ENCODE peak calls at places on chromosomes 3 and 15, in seven cellular contexts. One of them, this sample, is unnamed.

GRCh38 chr3:146532406-146532805 is 12.0 kb downstream of the PLSCR1 start:
- DNase-seq in brain microvascular endothelial cell: no peak
- DNase-seq in GM23338: peak; percentile 20
- DNase-seq in adrenal gland: no peak
- DNase-seq in heart left ventricle: no peak
- DNase-seq in left ventricle myocardium inferior: no peak
- DNase-seq in HepG2: no peak
- DNase-seq in this sample: peak; percentile 10

GRCh38 chr3:159252772-159253384 is 451.0 kb downstream of the MFSD1 start:
- DNase-seq in heart left ventricle: no peak
- DNase-seq in HepG2: peak; percentile 10
- DNase-seq in left ventricle myocardium inferior: no peak
- DNase-seq in brain microvascular endothelial cell: peak; percentile 32
- DNase-seq in GM23338: peak; percentile 66
- DNase-seq in adrenal gland: no peak
- DNase-seq in this sample: peak; percentile 30

GRCh38 chr3:115146032-115146417 is 1.1 kb downstream of the ZBTB20 start:
- DNase-seq in heart left ventricle: no peak
- DNase-seq in brain microvascular endothelial cell: peak; percentile 76
- DNase-seq in adrenal gland: peak; percentile 69
- DNase-seq in left ventricle myocardium inferior: no peak
- DNase-seq in HepG2: peak; percentile 59
- DNase-seq in GM23338: peak; percentile 55
- DNase-seq in this sample: peak; percentile 19

GRCh38 chr15:78301326-78301725 is 1.9 kb upstream of the SKIC8 start:
- DNase-seq in adrenal gland: no peak
- DNase-seq in HepG2: no peak
- DNase-seq in heart left ventricle: no peak
- DNase-seq in left ventricle myocardium inferior: no peak
- DNase-seq in GM23338: no peak
- DNase-seq in brain microvascular endothelial cell: no peak
- DNase-seq in this sample: no peak

GRCh38 chr3:9638147-9638546 is 11.2 kb upstream of the MTMR14 start:
- DNase-seq in HepG2: no peak
- DNase-seq in left ventricle myocardium inferior: no peak
- DNase-seq in adrenal gland: no peak
- DNase-seq in heart left ventricle: no peak
- DNase-seq in GM23338: no peak
- DNase-seq in brain microvascular endothelial cell: no peak
- DNase-seq in this sample: no peak

GRCh38 chr3:134049676-134050075 is 20.0 kb upstream of the SLCO2A1 start:
- DNase-seq in adrenal gland: no peak
- DNase-seq in left ventricle myocardium inferior: no peak
- DNase-seq in GM23338: no peak
- DNase-seq in heart left ventricle: no peak
- DNase-seq in brain microvascular endothelial cell: no peak
- DNase-seq in HepG2: no peak
- DNase-seq in this sample: no peak

GRCh38 chr3:183779896-183780450 is 45.4 kb downstream of the MAP6D1 start:
- DNase-seq in GM23338: no peak
- DNase-seq in HepG2: no peak
- DNase-seq in heart left ventricle: no peak
- DNase-seq in left ventricle myocardium inferior: no peak
- DNase-seq in adrenal gland: no peak
- DNase-seq in brain microvascular endothelial cell: no peak
- DNase-seq in this sample: no peak

GRCh38 chr3:157594413-157594812 is 91.2 kb upstream of the VEPH1 start:
- DNase-seq in brain microvascular endothelial cell: no peak
- DNase-seq in heart left ventricle: no peak
- DNase-seq in left ventricle myocardium inferior: no peak
- DNase-seq in GM23338: peak; percentile 45
- DNase-seq in adrenal gland: no peak
- DNase-seq in HepG2: no peak
- DNase-seq in this sample: peak; percentile 10

GRCh38 chr3:135887220-135887619 is 78.3 kb upstream of the PPP2R3A start:
- DNase-seq in brain microvascular endothelial cell: no peak
- DNase-seq in heart left ventricle: no peak
- DNase-seq in HepG2: no peak
- DNase-seq in left ventricle myocardium inferior: no peak
- DNase-seq in adrenal gland: peak; percentile 59
- DNase-seq in GM23338: no peak
- DNase-seq in this sample: no peak

GRCh38 chr3:193552911-193553310 is 1.8 kb downstream of the ATP13A4 start:
- DNase-seq in HepG2: no peak
- DNase-seq in left ventricle myocardium inferior: no peak
- DNase-seq in adrenal gland: no peak
- DNase-seq in brain microvascular endothelial cell: no peak
- DNase-seq in GM23338: no peak
- DNase-seq in heart left ventricle: no peak
- DNase-seq in this sample: no peak

GRCh38 chr3:4083225-4084015 is 219.7 kb upstream of the SETMAR start:
- DNase-seq in adrenal gland: no peak
- DNase-seq in GM23338: no peak
- DNase-seq in left ventricle myocardium inferior: no peak
- DNase-seq in heart left ventricle: no peak
- DNase-seq in HepG2: no peak
- DNase-seq in brain microvascular endothelial cell: no peak
- DNase-seq in this sample: peak; percentile 7

GRCh38 chr15:25508369-25509002 is 69.7 kb upstream of the UBE3A start:
- DNase-seq in heart left ventricle: no peak
- DNase-seq in GM23338: peak; percentile 68
- DNase-seq in left ventricle myocardium inferior: no peak
- DNase-seq in adrenal gland: peak; percentile 8
- DNase-seq in brain microvascular endothelial cell: peak; percentile 29
- DNase-seq in HepG2: peak; percentile 7
- DNase-seq in this sample: peak; percentile 69

GRCh38 chr15:63250312-63250965 is 27.0 kb upstream of the APH1B start:
- DNase-seq in brain microvascular endothelial cell: peak; percentile 97
- DNase-seq in heart left ventricle: no peak
- DNase-seq in GM23338: no peak
- DNase-seq in HepG2: no peak
- DNase-seq in left ventricle myocardium inferior: no peak
- DNase-seq in adrenal gland: no peak
- DNase-seq in this sample: no peak

GRCh38 chr15:75200765-75201608 is 695 bp upstream of the C15orf39 start:
- DNase-seq in adrenal gland: peak; percentile 44
- DNase-seq in HepG2: peak; percentile 57
- DNase-seq in heart left ventricle: no peak
- DNase-seq in brain microvascular endothelial cell: peak; percentile 13
- DNase-seq in GM23338: peak; percentile 94
- DNase-seq in left ventricle myocardium inferior: no peak
- DNase-seq in this sample: peak; percentile 89

GRCh38 chr3:163508212-163508611 is 1570.1 kb downstream of the SI start:
- DNase-seq in left ventricle myocardium inferior: no peak
- DNase-seq in brain microvascular endothelial cell: no peak
- DNase-seq in HepG2: no peak
- DNase-seq in heart left ventricle: no peak
- DNase-seq in adrenal gland: no peak
- DNase-seq in GM23338: no peak
- DNase-seq in this sample: no peak

GRCh38 chr3:133973249-133973980 is 56.3 kb downstream of the SLCO2A1 start:
- DNase-seq in heart left ventricle: no peak
- DNase-seq in left ventricle myocardium inferior: no peak
- DNase-seq in adrenal gland: no peak
- DNase-seq in brain microvascular endothelial cell: no peak
- DNase-seq in GM23338: no peak
- DNase-seq in HepG2: no peak
- DNase-seq in this sample: no peak

GRCh38 chr3:42712716-42713372 is 10.2 kb upstream of the HHATL start:
- DNase-seq in GM23338: no peak
- DNase-seq in brain microvascular endothelial cell: no peak
- DNase-seq in HepG2: no peak
- DNase-seq in left ventricle myocardium inferior: no peak
- DNase-seq in heart left ventricle: peak; percentile 13
- DNase-seq in adrenal gland: no peak
- DNase-seq in this sample: no peak

GRCh38 chr3:140599496-140599895 is 78.4 kb upstream of the TRIM42 start:
- DNase-seq in adrenal gland: no peak
- DNase-seq in heart left ventricle: no peak
- DNase-seq in GM23338: no peak
- DNase-seq in left ventricle myocardium inferior: no peak
- DNase-seq in HepG2: no peak
- DNase-seq in brain microvascular endothelial cell: no peak
- DNase-seq in this sample: no peak

GRCh38 chr3:184236033-184236410 is 6.6 kb downstream of the VWA5B2 start:
- DNase-seq in heart left ventricle: no peak
- DNase-seq in HepG2: no peak
- DNase-seq in GM23338: no peak
- DNase-seq in adrenal gland: no peak
- DNase-seq in left ventricle myocardium inferior: no peak
- DNase-seq in brain microvascular endothelial cell: no peak
- DNase-seq in this sample: peak; percentile 67

GRCh38 chr3:148466143-148466542 is 231.6 kb upstream of the AGTR1 start:
- DNase-seq in heart left ventricle: no peak
- DNase-seq in adrenal gland: no peak
- DNase-seq in HepG2: no peak
- DNase-seq in brain microvascular endothelial cell: peak; percentile 84
- DNase-seq in GM23338: peak; percentile 21
- DNase-seq in left ventricle myocardium inferior: no peak
- DNase-seq in this sample: no peak

GRCh38 chr3:194688946-194689345 is 3.3 kb downstream of the FAM43A start:
- DNase-seq in GM23338: no peak
- DNase-seq in adrenal gland: no peak
- DNase-seq in heart left ventricle: no peak
- DNase-seq in left ventricle myocardium inferior: no peak
- DNase-seq in HepG2: no peak
- DNase-seq in brain microvascular endothelial cell: no peak
- DNase-seq in this sample: no peak
- H3K4me3 ChIP-seq in GM23338: peak overlapping the region; percentile 69
- H3K4me3 ChIP-seq in adrenal gland: no peak overlapping the region
- H3K4me3 ChIP-seq in heart left ventricle: peak overlapping the region; percentile 84
- H3K4me3 ChIP-seq in left ventricle myocardium inferior: peak overlapping the region; percentile 93
- H3K4me3 ChIP-seq in HepG2: no peak overlapping the region
- H3K4me3 ChIP-seq in brain microvascular endothelial cell: peak overlapping the region; percentile 29
- H3K4me3 ChIP-seq in this sample: no peak overlapping the region

GRCh38 chr15:43402255-43402654 is 31.4 kb downstream of the TUBGCP4 start:
- DNase-seq in adrenal gland: no peak
- DNase-seq in GM23338: no peak
- DNase-seq in heart left ventricle: no peak
- DNase-seq in HepG2: no peak
- DNase-seq in left ventricle myocardium inferior: no peak
- DNase-seq in brain microvascular endothelial cell: no peak
- DNase-seq in this sample: no peak

GRCh38 chr15:43406808-43407207 is 35.9 kb downstream of the TUBGCP4 start:
- DNase-seq in left ventricle myocardium inferior: no peak
- DNase-seq in heart left ventricle: no peak
- DNase-seq in GM23338: no peak
- DNase-seq in adrenal gland: no peak
- DNase-seq in brain microvascular endothelial cell: no peak
- DNase-seq in HepG2: no peak
- DNase-seq in this sample: no peak

GRCh38 chr15:43404130-43404529 is 33.2 kb downstream of the TUBGCP4 start:
- DNase-seq in GM23338: no peak
- DNase-seq in heart left ventricle: no peak
- DNase-seq in brain microvascular endothelial cell: no peak
- DNase-seq in HepG2: no peak
- DNase-seq in adrenal gland: no peak
- DNase-seq in left ventricle myocardium inferior: no peak
- DNase-seq in this sample: no peak

GRCh38 chr15:43406192-43406591 is 35.3 kb downstream of the TUBGCP4 start:
- DNase-seq in brain microvascular endothelial cell: no peak
- DNase-seq in GM23338: no peak
- DNase-seq in adrenal gland: no peak
- DNase-seq in heart left ventricle: no peak
- DNase-seq in HepG2: no peak
- DNase-seq in left ventricle myocardium inferior: no peak
- DNase-seq in this sample: no peak

GRCh38 chr15:43403616-43404015 is 32.7 kb downstream of the TUBGCP4 start:
- DNase-seq in heart left ventricle: no peak
- DNase-seq in brain microvascular endothelial cell: no peak
- DNase-seq in adrenal gland: no peak
- DNase-seq in left ventricle myocardium inferior: no peak
- DNase-seq in GM23338: no peak
- DNase-seq in HepG2: no peak
- DNase-seq in this sample: no peak
- H3K36me3 ChIP-seq in heart left ventricle: peaks cover 100% of the 10 kb centered on the region
- H3K36me3 ChIP-seq in brain microvascular endothelial cell: peaks cover 61% of the 10 kb centered on the region
- H3K36me3 ChIP-seq in adrenal gland: no peaks in the 10 kb centered on the region
- H3K36me3 ChIP-seq in left ventricle myocardium inferior: peaks cover 100% of the 10 kb centered on the region
- H3K36me3 ChIP-seq in GM23338: peaks cover 48% of the 10 kb centered on the region
- H3K36me3 ChIP-seq in HepG2: peaks cover 77% of the 10 kb centered on the region
- H3K36me3 ChIP-seq in this sample: peaks cover 31% of the 10 kb centered on the region

DNA sequence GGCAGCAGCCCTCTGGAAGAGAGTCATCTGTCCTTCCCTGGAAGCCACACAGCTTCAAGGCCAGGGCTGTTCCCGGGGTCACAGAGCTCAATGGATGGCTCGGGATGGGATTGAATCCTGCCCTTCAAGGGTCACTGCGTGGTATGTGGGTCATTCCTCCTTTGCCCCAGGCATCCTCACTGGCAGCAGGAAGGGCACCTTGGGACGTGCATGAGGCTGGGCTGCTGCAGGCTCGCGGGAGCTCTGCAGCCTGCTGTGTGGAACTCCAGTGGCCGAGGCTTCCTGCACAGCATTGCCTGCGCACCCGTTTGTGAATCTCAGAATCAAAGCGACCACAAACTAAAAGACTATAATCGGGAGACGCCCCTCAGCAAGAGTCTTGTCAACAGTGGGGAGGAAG is 60.7 kb downstream of the PCSK6 start:
- DNase-seq in brain microvascular endothelial cell: no peak
- DNase-seq in GM23338: no peak
- DNase-seq in HepG2: no peak
- DNase-seq in heart left ventricle: no peak
- DNase-seq in adrenal gland: no peak
- DNase-seq in left ventricle myocardium inferior: no peak
- DNase-seq in this sample: peak; percentile 35
- H3K27me3 ChIP-seq in brain microvascular endothelial cell: peaks cover 4% of the 10 kb centered on the region
- H3K27me3 ChIP-seq in GM23338: no peaks in the 10 kb centered on the region
- H3K27me3 ChIP-seq in HepG2: no peaks in the 10 kb centered on the region
- H3K27me3 ChIP-seq in heart left ventricle: no peaks in the 10 kb centered on the region
- H3K27me3 ChIP-seq in adrenal gland: no peaks in the 10 kb centered on the region
- H3K27me3 ChIP-seq in left ventricle myocardium inferior: no peaks in the 10 kb centered on the region
- H3K27me3 ChIP-seq in this sample: no peaks in the 10 kb centered on the region

GRCh38 chr15:45631831-45632230 is 3.0 kb upstream of the SQOR start:
- DNase-seq in HepG2: no peak
- DNase-seq in GM23338: no peak
- DNase-seq in left ventricle myocardium inferior: no peak
- DNase-seq in adrenal gland: no peak
- DNase-seq in heart left ventricle: no peak
- DNase-seq in brain microvascular endothelial cell: no peak
- DNase-seq in this sample: no peak
- H3K4me3 ChIP-seq in HepG2: no peak overlapping the region
- H3K4me3 ChIP-seq in GM23338: no peak overlapping the region
- H3K4me3 ChIP-seq in left ventricle myocardium inferior: peak overlapping the region; percentile 18
- H3K4me3 ChIP-seq in adrenal gland: no peak overlapping the region
- H3K4me3 ChIP-seq in heart left ventricle: peak overlapping the region; percentile 45
- H3K4me3 ChIP-seq in brain microvascular endothelial cell: no peak overlapping the region
- H3K4me3 ChIP-seq in this sample: no peak overlapping the region

GRCh38 chr3:46998852-46999515 is 19.5 kb downstream of the NBEAL2 start:
- DNase-seq in HepG2: no peak
- DNase-seq in left ventricle myocardium inferior: peak; percentile 14
- DNase-seq in heart left ventricle: no peak
- DNase-seq in brain microvascular endothelial cell: no peak
- DNase-seq in adrenal gland: no peak
- DNase-seq in GM23338: no peak
- DNase-seq in this sample: no peak
- H3K36me3 ChIP-seq in HepG2: peaks cover 6% of the 10 kb centered on the region
- H3K36me3 ChIP-seq in left ventricle myocardium inferior: peaks cover 54% of the 10 kb centered on the region
- H3K36me3 ChIP-seq in heart left ventricle: peaks cover 41% of the 10 kb centered on the region
- H3K36me3 ChIP-seq in brain microvascular endothelial cell: peaks cover 9% of the 10 kb centered on the region
- H3K36me3 ChIP-seq in adrenal gland: no peaks in the 10 kb centered on the region
- H3K36me3 ChIP-seq in GM23338: no peaks in the 10 kb centered on the region
- H3K36me3 ChIP-seq in this sample: peaks cover 28% of the 10 kb centered on the region

This sample was measured in H7.